ENCODE peak calls at places on chromosome 11, in ten cellular contexts. One of them, this sample, is unnamed.

GRCh38 chr11:69013009-69013951 is at the start of gene MRGPRF:
- DNase-seq in dorsolateral prefrontal cortex: peak
- DNase-seq in HuH-7.5: peak
- DNase-seq in central memory CD4-positive, alpha-beta T cell: no peak
- DNase-seq in stimulated activated effector memory CD8-positive, alpha-beta T cell treated with anti-CD3 and anti-CD28 coated beads, Interleukin-12 subunit alpha, Interleukin-12 subunit beta, amount 100 ng/mL, for 72 hours: no peak
- DNase-seq in dermis blood vessel endothelial cell: peak
- DNase-seq in M059J: peak
- DNase-seq in activated naive CD8-positive, alpha-beta T cell treated with anti-CD3 and anti-CD28 coated beads for 36 hours: peak
- DNase-seq in occipital lobe: peak
- DNase-seq in activated T-cell treated with anti-CD3 and anti-CD28 coated beads for 1 hour: no peak
- DNase-seq in this sample: no peak

GRCh38 chr11:12091957-12092558 is 18.3 kb upstream of the MICAL2 start:
- DNase-seq in M059J: no peak
- DNase-seq in central memory CD4-positive, alpha-beta T cell: no peak
- DNase-seq in dermis blood vessel endothelial cell: no peak
- DNase-seq in activated T-cell treated with anti-CD3 and anti-CD28 coated beads for 1 hour: no peak
- DNase-seq in dorsolateral prefrontal cortex: no peak
- DNase-seq in activated naive CD8-positive, alpha-beta T cell treated with anti-CD3 and anti-CD28 coated beads for 36 hours: no peak
- DNase-seq in occipital lobe: no peak
- DNase-seq in HuH-7.5: no peak
- DNase-seq in stimulated activated effector memory CD8-positive, alpha-beta T cell treated with anti-CD3 and anti-CD28 coated beads, Interleukin-12 subunit alpha, Interleukin-12 subunit beta, amount 100 ng/mL, for 72 hours: no peak
- DNase-seq in this sample: no peak

GRCh38 chr11:47393163-47394049 is 15.0 kb upstream of the SLC39A13 start:
- DNase-seq in M059J: peak
- DNase-seq in dorsolateral prefrontal cortex: no peak
- DNase-seq in dermis blood vessel endothelial cell: peak
- DNase-seq in activated naive CD8-positive, alpha-beta T cell treated with anti-CD3 and anti-CD28 coated beads for 36 hours: no peak
- DNase-seq in occipital lobe: no peak
- DNase-seq in activated T-cell treated with anti-CD3 and anti-CD28 coated beads for 1 hour: no peak
- DNase-seq in central memory CD4-positive, alpha-beta T cell: no peak
- DNase-seq in HuH-7.5: no peak
- DNase-seq in stimulated activated effector memory CD8-positive, alpha-beta T cell treated with anti-CD3 and anti-CD28 coated beads, Interleukin-12 subunit alpha, Interleukin-12 subunit beta, amount 100 ng/mL, for 72 hours: no peak
- DNase-seq in this sample: peak

GRCh38 chr11:129423426-129423825 is 47.8 kb downstream of the BARX2 start:
- DNase-seq in occipital lobe: no peak
- DNase-seq in HuH-7.5: no peak
- DNase-seq in dorsolateral prefrontal cortex: no peak
- DNase-seq in M059J: no peak
- DNase-seq in stimulated activated effector memory CD8-positive, alpha-beta T cell treated with anti-CD3 and anti-CD28 coated beads, Interleukin-12 subunit alpha, Interleukin-12 subunit beta, amount 100 ng/mL, for 72 hours: no peak
- DNase-seq in activated T-cell treated with anti-CD3 and anti-CD28 coated beads for 1 hour: no peak
- DNase-seq in dermis blood vessel endothelial cell: no peak
- DNase-seq in central memory CD4-positive, alpha-beta T cell: no peak
- DNase-seq in activated naive CD8-positive, alpha-beta T cell treated with anti-CD3 and anti-CD28 coated beads for 36 hours: no peak
- DNase-seq in this sample: no peak

GRCh38 chr11:11020747-11021149 is 162.9 kb upstream of the ZBED5 start:
- DNase-seq in central memory CD4-positive, alpha-beta T cell: no peak
- DNase-seq in dorsolateral prefrontal cortex: no peak
- DNase-seq in HuH-7.5: no peak
- DNase-seq in M059J: peak
- DNase-seq in dermis blood vessel endothelial cell: no peak
- DNase-seq in activated naive CD8-positive, alpha-beta T cell treated with anti-CD3 and anti-CD28 coated beads for 36 hours: no peak
- DNase-seq in occipital lobe: no peak
- DNase-seq in activated T-cell treated with anti-CD3 and anti-CD28 coated beads for 1 hour: no peak
- DNase-seq in stimulated activated effector memory CD8-positive, alpha-beta T cell treated with anti-CD3 and anti-CD28 coated beads, Interleukin-12 subunit alpha, Interleukin-12 subunit beta, amount 100 ng/mL, for 72 hours: no peak
- DNase-seq in this sample: no peak

GRCh38 chr11:76724162-76724768 is 53.7 kb upstream of the LRRC32 start:
- DNase-seq in activated T-cell treated with anti-CD3 and anti-CD28 coated beads for 1 hour: no peak
- DNase-seq in central memory CD4-positive, alpha-beta T cell: no peak
- DNase-seq in activated naive CD8-positive, alpha-beta T cell treated with anti-CD3 and anti-CD28 coated beads for 36 hours: no peak
- DNase-seq in M059J: no peak
- DNase-seq in occipital lobe: no peak
- DNase-seq in HuH-7.5: no peak
- DNase-seq in dorsolateral prefrontal cortex: no peak
- DNase-seq in stimulated activated effector memory CD8-positive, alpha-beta T cell treated with anti-CD3 and anti-CD28 coated beads, Interleukin-12 subunit alpha, Interleukin-12 subunit beta, amount 100 ng/mL, for 72 hours: no peak
- DNase-seq in dermis blood vessel endothelial cell: no peak
- DNase-seq in this sample: no peak

GRCh38 chr11:94513091-94513490 is 830 bp downstream of the C11orf97 start:
- DNase-seq in activated naive CD8-positive, alpha-beta T cell treated with anti-CD3 and anti-CD28 coated beads for 36 hours: no peak
- DNase-seq in central memory CD4-positive, alpha-beta T cell: no peak
- DNase-seq in activated T-cell treated with anti-CD3 and anti-CD28 coated beads for 1 hour: no peak
- DNase-seq in dermis blood vessel endothelial cell: no peak
- DNase-seq in HuH-7.5: no peak
- DNase-seq in dorsolateral prefrontal cortex: no peak
- DNase-seq in occipital lobe: no peak
- DNase-seq in M059J: peak
- DNase-seq in stimulated activated effector memory CD8-positive, alpha-beta T cell treated with anti-CD3 and anti-CD28 coated beads, Interleukin-12 subunit alpha, Interleukin-12 subunit beta, amount 100 ng/mL, for 72 hours: no peak
- DNase-seq in this sample: no peak

GRCh38 chr11:30635401-30635989 is 49.3 kb upstream of the MPPED2 start:
- DNase-seq in dorsolateral prefrontal cortex: peak
- DNase-seq in stimulated activated effector memory CD8-positive, alpha-beta T cell treated with anti-CD3 and anti-CD28 coated beads, Interleukin-12 subunit alpha, Interleukin-12 subunit beta, amount 100 ng/mL, for 72 hours: no peak
- DNase-seq in occipital lobe: peak
- DNase-seq in central memory CD4-positive, alpha-beta T cell: no peak
- DNase-seq in activated naive CD8-positive, alpha-beta T cell treated with anti-CD3 and anti-CD28 coated beads for 36 hours: no peak
- DNase-seq in activated T-cell treated with anti-CD3 and anti-CD28 coated beads for 1 hour: no peak
- DNase-seq in dermis blood vessel endothelial cell: no peak
- DNase-seq in M059J: peak
- DNase-seq in HuH-7.5: no peak
- DNase-seq in this sample: peak

GRCh38 chr11:636511-637332 is at the start of gene DRD4:
- DNase-seq in stimulated activated effector memory CD8-positive, alpha-beta T cell treated with anti-CD3 and anti-CD28 coated beads, Interleukin-12 subunit alpha, Interleukin-12 subunit beta, amount 100 ng/mL, for 72 hours: no peak
- DNase-seq in dermis blood vessel endothelial cell: peak
- DNase-seq in HuH-7.5: no peak
- DNase-seq in activated T-cell treated with anti-CD3 and anti-CD28 coated beads for 1 hour: no peak
- DNase-seq in occipital lobe: no peak
- DNase-seq in dorsolateral prefrontal cortex: no peak
- DNase-seq in activated naive CD8-positive, alpha-beta T cell treated with anti-CD3 and anti-CD28 coated beads for 36 hours: no peak
- DNase-seq in central memory CD4-positive, alpha-beta T cell: no peak
- DNase-seq in M059J: no peak
- DNase-seq in this sample: no peak

GRCh38 chr11:129322941-129323340 is 52.7 kb upstream of the BARX2 start:
- DNase-seq in central memory CD4-positive, alpha-beta T cell: no peak
- DNase-seq in stimulated activated effector memory CD8-positive, alpha-beta T cell treated with anti-CD3 and anti-CD28 coated beads, Interleukin-12 subunit alpha, Interleukin-12 subunit beta, amount 100 ng/mL, for 72 hours: no peak
- DNase-seq in HuH-7.5: no peak
- DNase-seq in dermis blood vessel endothelial cell: no peak
- DNase-seq in M059J: no peak
- DNase-seq in dorsolateral prefrontal cortex: no peak
- DNase-seq in activated naive CD8-positive, alpha-beta T cell treated with anti-CD3 and anti-CD28 coated beads for 36 hours: no peak
- DNase-seq in occipital lobe: no peak
- DNase-seq in activated T-cell treated with anti-CD3 and anti-CD28 coated beads for 1 hour: no peak
- DNase-seq in this sample: no peak